ENCODE peak calls at places on chromosomes 5 and 9, in nine cellular contexts. G, F, Y, W, S, Z, P, Q and E are unnamed samples.

GRCh38 chr9:24590432-24590831 is 44.7 kb upstream of the IZUMO3 start:
- DNase-seq in P (no peak), S (no peak), G (no peak), Y (no peak), W (no peak), F (no peak), Z (no peak), Q (no peak), E (no peak)

GRCh38 chr9:113895526-113895925 is 19.4 kb downstream of the ZNF618 start:
- DNase-seq in S (no peak), W (no peak), Y (no peak), G (peak; percentile 59), Q (no peak), F (no peak), Z (no peak), P (no peak), E (no peak)

GRCh38 chr5:50846261-50846660 is 179.8 kb downstream of the PARP8 start:
- DNase-seq in Q (no peak), F (no peak), W (no peak), P (no peak), Z (no peak), S (no peak), Y (no peak), G (no peak), E (no peak)

GRCh38 chr5:43191740-43192557 is at the start of gene NIM1K:
- DNase-seq in F (peak; percentile 89), Q (peak; percentile 62), Z (peak; percentile 12), S (peak; percentile 28), P (peak; percentile 28), Y (peak; percentile 9), W (peak; percentile 49), G (peak; percentile 68), E (peak; percentile 28)

GRCh38 chr5:150554857-150555256 is 46.9 kb downstream of the NDST1 start:
- DNase-seq in Z (no peak), W (no peak), F (no peak), Q (no peak), Y (no peak), S (no peak), G (no peak), P (no peak), E (no peak)

GRCh38 chr5:84986688-84987087 is 602.0 kb upstream of the EDIL3 start:
- DNase-seq in W (no peak), Z (no peak), P (no peak), F (no peak), G (no peak), Q (no peak), Y (no peak), S (no peak), E (no peak)

GRCh38 chr5:170880084-170880483 is 18.3 kb downstream of the RANBP17 start:
- DNase-seq in Y (no peak), F (no peak), G (peak; percentile 58), W (no peak), S (no peak), Q (no peak), P (no peak), Z (no peak), E (no peak)

GRCh38 chr5:75364571-75365280 is 27.7 kb downstream of the HMGCR start:
- DNase-seq in Z (no peak), P (no peak), W (no peak), F (no peak), Q (no peak), Y (no peak), G (no peak), S (no peak), E (no peak)

GRCh38 chr5:53479656-53480473 is 564 bp upstream of the FST start:
- DNase-seq in W (peak; percentile 52), Q (peak; percentile 48), S (no peak), Z (no peak), F (peak; percentile 66), G (peak; percentile 59), P (peak; percentile 25), Y (no peak), E (peak; percentile 64)

GRCh38 chr5:131375351-131375750 is 111.5 kb downstream of the CDC42SE2 start:
- DNase-seq in W (no peak), S (no peak), Q (no peak), Y (no peak), P (no peak), Z (peak; percentile 24), G (no peak), F (no peak), E (no peak)

GRCh38 chr5:155040984-155041383 is 27.4 kb downstream of the KIF4B start:
- DNase-seq in Z (no peak), G (no peak), Y (no peak), W (no peak), Q (no peak), P (no peak), S (no peak), F (no peak), E (no peak)

GRCh38 chr9:70258692-70259511 is at the start of gene SMC5:
- DNase-seq in S (peak; percentile 90), W (peak; percentile 89), Z (peak; percentile 83), Y (peak; percentile 91), F (peak; percentile 88), G (peak; percentile 93), P (peak; percentile 87), Q (peak; percentile 87), E (peak; percentile 75)

GRCh38 chr5:141508808-141509611 is 20.1 kb downstream of the PCDHGC5 start:
- DNase-seq in F (peak; percentile 36), G (peak; percentile 97), Y (no peak), S (peak; percentile 74), Z (no peak), Q (peak; percentile 56), W (no peak), P (no peak), E (no peak)

GRCh38 chr5:151694035-151694485 is 7.3 kb upstream of the SPARC start:
- DNase-seq in F (no peak), W (no peak), P (no peak), G (peak; percentile 30), Q (no peak), Z (no peak), S (no peak), Y (no peak), E (no peak)

GRCh38 chr5:150562832-150563231 is 54.9 kb downstream of the NDST1 start:
- DNase-seq in Y (peak; percentile 75), G (peak; percentile 71), F (peak; percentile 48), P (no peak), S (no peak), W (peak; percentile 70), Z (no peak), Q (no peak), E (no peak)

GRCh38 chr9:128136816-128137793 is 9.6 kb upstream of the PTGES2 start:
- DNase-seq in Q (no peak), Y (no peak), S (no peak), G (peak; percentile 66), F (no peak), W (no peak), P (peak; percentile 3), Z (no peak), E (no peak)

GRCh38 chr9:99782962-99783718 is 38.5 kb upstream of the NR4A3 start:
- DNase-seq in Y (no peak), G (no peak), W (no peak), S (no peak), Z (no peak), F (no peak), Q (no peak), P (no peak), E (no peak)

GRCh38 chr9:137828527-137829259 is 48.9 kb upstream of the CACNA1B start:
- DNase-seq in Q (no peak), Y (no peak), W (no peak), G (peak; percentile 8), P (no peak), S (no peak), F (peak; percentile 85), Z (no peak), E (no peak)

GRCh38 chr9:87541663-87542062 is 44.0 kb downstream of the DAPK1 start:
- DNase-seq in W (no peak), F (no peak), Z (no peak), Q (no peak), P (no peak), S (no peak), G (no peak), Y (no peak), E (no peak)
- H3K36me3 ChIP-seq in W (no peaks in the 10 kb centered on the region), F (peaks cover 4% of the 10 kb centered on the region), Z (no peaks in the 10 kb centered on the region), Q (no peaks in the 10 kb centered on the region), P (no peaks in the 10 kb centered on the region), S (no peaks in the 10 kb centered on the region), G (no peaks in the 10 kb centered on the region), Y (no peaks in the 10 kb centered on the region), E (no peaks in the 10 kb centered on the region)

GRCh38 chr9:136443687-136444086 is 4.0 kb upstream of the INPP5E start:
- DNase-seq in P (peak; percentile 1), S (no peak), G (no peak), F (no peak), Y (no peak), W (no peak), Q (no peak), Z (no peak), E (no peak)
- H3K36me3 ChIP-seq in P (peaks cover 32% of the 10 kb centered on the region), S (no peaks in the 10 kb centered on the region), G (peaks cover 38% of the 10 kb centered on the region), F (peaks cover 43% of the 10 kb centered on the region), Y (peaks cover 7% of the 10 kb centered on the region), W (peaks cover 29% of the 10 kb centered on the region), Q (peaks cover 16% of the 10 kb centered on the region), Z (peaks cover 56% of the 10 kb centered on the region), E (no peaks in the 10 kb centered on the region)

GRCh38 chr9:133104718-133105460 is 16.2 kb downstream of the RALGDS start:
- DNase-seq in Q (no peak), G (no peak), F (no peak), P (no peak), W (no peak), S (no peak), Y (no peak), Z (no peak), E (no peak)

GRCh38 chr9:133101356-133102189 is 19.5 kb downstream of the RALGDS start:
- DNase-seq in S (peak; percentile 10), W (no peak), F (no peak), P (no peak), Z (no peak), G (no peak), Y (no peak), Q (no peak), E (no peak)

GRCh38 chr9:133103987-133104505 is 17.0 kb downstream of the RALGDS start:
- DNase-seq in Z (no peak), S (no peak), F (no peak), Y (no peak), G (no peak), P (no peak), W (no peak), Q (no peak), E (no peak)

GRCh38 chr9:133102190-133103021 is 18.6 kb downstream of the RALGDS start:
- DNase-seq in S (peak; percentile 9), Y (no peak), G (no peak), W (no peak), F (no peak), P (no peak), Z (no peak), Q (no peak), E (no peak)

GRCh38 chr9:133103183-133103986 is 17.7 kb downstream of the RALGDS start:
- DNase-seq in W (peak; percentile 79), F (peak; percentile 70), P (peak; percentile 51), G (peak; percentile 32), Y (peak; percentile 69), Q (peak; percentile 61), Z (peak; percentile 47), S (peak; percentile 50), E (peak; percentile 79)
- H3K36me3 ChIP-seq in W (peaks cover 55% of the 10 kb centered on the region), F (peaks cover 45% of the 10 kb centered on the region), P (peaks cover 61% of the 10 kb centered on the region), G (peaks cover 35% of the 10 kb centered on the region), Y (peaks cover 61% of the 10 kb centered on the region), Q (peaks cover 17% of the 10 kb centered on the region), Z (peaks cover 94% of the 10 kb centered on the region), S (no peaks in the 10 kb centered on the region), E (peaks cover 4% of the 10 kb centered on the region)

DNA sequence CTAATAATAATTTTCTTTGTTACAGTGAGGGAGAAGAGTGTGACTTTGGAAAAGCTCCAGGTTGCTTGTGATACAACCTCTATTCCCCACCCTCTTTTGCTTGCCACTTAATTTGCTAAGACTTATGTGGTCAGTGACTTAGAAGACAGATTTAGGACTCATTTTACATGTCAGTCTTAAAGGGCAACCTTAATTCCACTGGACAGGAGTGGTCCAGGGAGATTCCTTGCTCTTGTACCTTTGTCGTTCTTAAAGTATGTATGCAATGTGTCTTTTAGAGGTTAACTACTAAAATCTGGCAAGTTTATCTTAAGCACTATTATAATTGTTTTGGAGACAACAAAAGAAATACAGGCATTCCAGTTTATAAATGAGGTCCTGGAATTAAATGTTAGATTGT is 20.0 kb downstream of the SLC30A5 start:
- DNase-seq in P (no peak), Y (no peak), W (no peak), F (no peak), Q (no peak), G (no peak), Z (no peak), S (no peak), E (no peak)
- H3K36me3 ChIP-seq in P (peaks cover 28% of the 10 kb centered on the region), Y (peaks cover 9% of the 10 kb centered on the region), W (peaks cover 4% of the 10 kb centered on the region), F (peaks cover 48% of the 10 kb centered on the region), Q (no peaks in the 10 kb centered on the region), G (peaks cover 2% of the 10 kb centered on the region), Z (peaks cover 66% of the 10 kb centered on the region), S (peaks cover 2% of the 10 kb centered on the region), E (peaks cover 13% of the 10 kb centered on the region)